ENCODE peak calls at places on chromosomes 5 and 9, in five cellular contexts. Z, L, R, U and A are unnamed samples.

GRCh38 chr5:145450286-145450969 is 384.7 kb downstream of the PRELID2 start:
- DNase-seq in Z (no peak), L (no peak), R (no peak), U (no peak), A (no peak)

GRCh38 chr5:51890435-51891116 is 507.3 kb downstream of the ISL1 start:
- DNase-seq in Z (no peak), L (no peak), R (no peak), U (no peak), A (no peak)

GRCh38 chr5:75630875-75631274 is 19.6 kb downstream of the ANKDD1B start:
- DNase-seq in Z (no peak), L (no peak), R (no peak), U (no peak), A (no peak)

GRCh38 chr5:159874308-159874707 is 42.0 kb upstream of the ADRA1B start:
- DNase-seq in Z (no peak), L (no peak), R (no peak), U (no peak), A (peak)

GRCh38 chr9:135343733-135344522 is 135.7 kb upstream of the PPP1R26 start:
- DNase-seq in Z (peak), L (peak), R (peak), U (peak), A (peak)

GRCh38 chr5:128536861-128537305 is 1.2 kb downstream of the FBN2 start:
- DNase-seq in Z (peak), L (peak), R (no peak), U (peak), A (peak)

GRCh38 chr5:138725153-138725884 is 27.9 kb upstream of the CTNNA1 start:
- DNase-seq in Z (peak), L (peak), R (peak), U (peak), A (peak)

GRCh38 chr9:110971705-110972104 is 66.6 kb downstream of the LPAR1 start:
- DNase-seq in Z (no peak), L (no peak), R (no peak), U (no peak), A (no peak)

GRCh38 chr9:69546265-69546664 is 125.9 kb downstream of the APBA1 start:
- DNase-seq in Z (peak), L (peak), R (no peak), U (peak), A (peak)

GRCh38 chr9:124685217-124685616 is 85.9 kb downstream of the NR6A1 start:
- DNase-seq in Z (no peak), L (no peak), R (no peak), U (no peak), A (no peak)

GRCh38 chr5:148179234-148179824 is 11.0 kb downstream of the SPINK14 start:
- DNase-seq in Z (peak), L (peak), R (peak), U (peak), A (peak)

GRCh38 chr9:124222918-124223720 is 34.6 kb upstream of the NEK6 start:
- DNase-seq in Z (no peak), L (no peak), R (no peak), U (no peak), A (peak)

GRCh38 chr5:138632900-138633489 is 57.8 kb upstream of the HSPA9 start:
- DNase-seq in Z (peak), L (peak), R (no peak), U (peak), A (peak)

GRCh38 chr5:73763300-73764032 is 137.5 kb downstream of the ARHGEF28 start:
- DNase-seq in Z (no peak), L (no peak), R (no peak), U (no peak), A (peak)

GRCh38 chr9:128550770-128551651 is 1.4 kb upstream of the SPTAN1 start:
- DNase-seq in Z (peak), L (peak), R (no peak), U (no peak), A (peak)

GRCh38 chr5:133819977-133820471 is 148.4 kb downstream of the C5orf15 start:
- DNase-seq in Z (no peak), L (no peak), R (peak), U (no peak), A (no peak)

GRCh38 chr9:77978086-77978781 is 53.4 kb downstream of the GNAQ start:
- DNase-seq in Z (no peak), L (no peak), R (no peak), U (no peak), A (no peak)

GRCh38 chr5:31036407-31036806 is 157.1 kb upstream of the CDH6 start:
- DNase-seq in Z (no peak), L (no peak), R (no peak), U (no peak), A (peak)

GRCh38 chr9:16870606-16871357 is at the start of gene BNC2:
- DNase-seq in Z (peak), L (peak), R (peak), U (peak), A (peak)

GRCh38 chr5:126615286-126615685 is 14.5 kb downstream of the PHAX start:
- DNase-seq in Z (no peak), L (no peak), R (peak), U (no peak), A (no peak)

GRCh38 chr5:42992035-42992570 is 48.0 kb downstream of the ANXA2R start:
- DNase-seq in Z (peak), L (peak), R (peak), U (peak), A (peak)

GRCh38 chr5:146690880-146691355 is 174.9 kb upstream of the GPR151 start:
- DNase-seq in Z (no peak), L (no peak), R (no peak), U (peak), A (no peak)

GRCh38 chr9:124385623-124386022 is 29.6 kb downstream of the PSMB7 start:
- DNase-seq in Z (no peak), L (no peak), R (no peak), U (peak), A (no peak)

GRCh38 chr9:107878462-107878861 is 388.9 kb upstream of the KLF4 start:
- DNase-seq in Z (no peak), L (no peak), R (no peak), U (no peak), A (no peak)

GRCh38 chr5:116564756-116565593 is 9.6 kb downstream of the SEMA6A start:
- DNase-seq in Z (peak), L (no peak), R (no peak), U (no peak), A (no peak)

GRCh38 chr5:179268966-179269693 is 76.1 kb downstream of the ADAMTS2 start:
- DNase-seq in Z (no peak), L (no peak), R (no peak), U (no peak), A (peak)

GRCh38 chr5:113282470-113282869 is 152.3 kb downstream of the TSSK1B start:
- DNase-seq in Z (no peak), L (no peak), R (no peak), U (no peak), A (no peak)

DNA sequence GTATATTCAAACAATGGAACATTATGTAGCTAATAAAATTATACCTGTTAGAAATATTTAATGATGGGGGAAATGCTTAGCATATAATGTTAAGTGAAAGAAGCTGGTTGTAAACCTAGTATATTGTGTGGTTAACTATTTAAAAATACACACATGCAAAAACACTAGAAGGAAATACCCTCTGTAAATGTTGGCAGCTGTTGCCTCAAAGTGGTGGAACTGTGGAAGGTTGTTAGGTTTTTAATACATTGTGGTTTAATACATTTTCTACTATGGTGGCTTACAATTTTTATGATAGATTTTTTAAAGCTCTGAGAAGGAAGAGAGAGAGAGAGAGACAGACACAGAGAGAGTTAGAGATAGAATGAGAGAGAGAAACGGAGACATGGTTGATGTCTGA is 74.9 kb downstream of the COL15A1 start:
- DNase-seq in Z (no peak), L (no peak), R (no peak), U (no peak), A (no peak)
- H3K27ac ChIP-seq in Z (no peak), L (no peak), R (no peak), U (no peak), A (peak)

GRCh38 chr9:81022177-81022576 is 667.2 kb downstream of the TLE1 start:
- DNase-seq in Z (no peak), L (no peak), R (no peak), U (no peak), A (no peak)
- H2AFZ ChIP-seq in Z (no peak), L (peak), R (no peak), U (no peak), A (no peak)

GRCh38 chr9:132571806-132572600 is 10.4 kb upstream of the BARHL1 start:
- DNase-seq in Z (no peak), L (no peak), R (no peak), U (no peak), A (no peak)

GRCh38 chr9:132572921-132573320 is 9.5 kb upstream of the BARHL1 start:
- DNase-seq in Z (peak), L (no peak), R (no peak), U (no peak), A (peak)

GRCh38 chr9:132577119-132577518 is 5.3 kb upstream of the BARHL1 start:
- DNase-seq in Z (no peak), L (no peak), R (no peak), U (no peak), A (no peak)

GRCh38 chr9:132575811-132576210 is 6.6 kb upstream of the BARHL1 start:
- DNase-seq in Z (no peak), L (no peak), R (no peak), U (no peak), A (no peak)

DNA sequence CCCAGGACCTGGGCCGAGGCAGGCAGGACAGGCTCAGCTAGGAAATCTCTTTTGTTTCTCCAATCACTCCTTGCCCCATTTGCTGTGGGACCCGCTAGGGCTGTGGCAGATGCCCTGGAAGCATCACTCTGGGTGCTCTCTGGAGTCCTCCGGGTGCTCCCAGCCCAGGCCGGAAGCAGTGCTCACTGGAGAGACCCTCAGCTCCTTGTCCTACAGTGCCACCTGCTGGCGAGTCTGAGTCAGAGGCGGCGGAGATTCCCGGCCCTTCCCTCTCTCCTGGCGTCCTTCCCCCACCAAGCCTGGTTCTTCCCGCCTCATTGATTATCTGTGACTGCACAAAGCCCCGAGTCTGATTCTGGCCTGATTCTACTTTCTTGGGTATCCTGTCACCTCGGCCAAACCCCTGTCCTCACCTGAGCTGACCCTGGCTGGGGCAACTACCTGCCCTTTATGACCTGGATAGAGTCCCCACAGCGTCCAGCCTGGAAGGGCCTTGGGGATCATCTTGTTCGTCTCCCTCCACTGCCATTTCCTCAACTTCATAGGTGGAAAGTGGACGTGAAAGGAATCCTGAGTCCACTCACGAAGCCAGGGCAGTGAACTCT is 7.3 kb upstream of the BARHL1 start:
- DNase-seq in Z (peak), L (peak), R (peak), U (peak), A (peak)
- TF ChIP-seq EZH2phosphoT487 in Z (no peak), L (no peak), R (no peak), U (no peak), A (no peak)

DNA sequence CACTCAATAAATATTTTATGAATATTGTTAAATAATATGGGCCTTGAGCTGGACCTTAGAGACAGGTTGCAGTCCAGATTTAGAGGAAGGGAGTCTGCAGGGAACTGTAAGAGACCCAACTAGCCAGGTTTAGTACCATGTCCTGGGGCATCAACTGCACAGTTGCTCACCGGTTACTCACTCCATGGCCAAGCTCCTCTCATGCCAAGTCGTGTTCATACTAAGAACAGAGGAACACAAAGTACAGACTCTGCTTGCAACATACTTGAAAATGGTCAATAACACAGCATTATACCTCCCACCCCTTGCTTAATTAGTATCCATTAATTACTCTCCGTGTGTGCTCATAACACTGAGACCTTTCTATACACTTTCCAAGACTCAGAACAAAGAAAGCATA is 317.6 kb upstream of the PIK3R1 start:
- DNase-seq in Z (no peak), L (no peak), R (no peak), U (no peak), A (no peak)
- H3K27ac ChIP-seq in Z (no peak), L (no peak), R (no peak), U (no peak), A (no peak)

GRCh38 chr9:80233102-80233843 is 661.5 kb downstream of the TLE4 start:
- DNase-seq in Z (no peak), L (no peak), R (no peak), U (peak), A (no peak)
- H2AFZ ChIP-seq in Z (peak), L (no peak), R (no peak), U (no peak), A (no peak)